ENCODE peak calls at places on chromosome 17, in eight cellular contexts. B is GM23248, E is Peyer's patch, K is uterus, G is heart right ventricle, X is adrenal gland, Y is colonic mucosa, V is HCT116. Q is an unnamed sample.

GRCh38 chr17:65320856-65321255 is 183.7 kb downstream of the RGS9 start:
- DNase-seq in B (no peak), E (no peak), K (no peak), G (no peak), X (no peak), Y (no peak), V (no peak), Q (no peak)

GRCh38 chr17:19747829-19748806 is at the start of gene ALDH3A1:
- DNase-seq in B (peak; percentile 76), E (no peak), K (no peak), G (no peak), X (no peak), Y (peak; percentile 62), V (no peak), Q (no peak)

GRCh38 chr17:9615486-9615885 is 29.8 kb upstream of the USP43 start:
- DNase-seq in B (no peak), E (no peak), K (no peak), G (no peak), X (no peak), Y (no peak), V (no peak), Q (no peak)

GRCh38 chr17:46136820-46137219 is 56.4 kb downstream of the KANSL1 start:
- DNase-seq in B (peak; percentile 13), E (no peak), K (no peak), G (no peak), X (no peak), Y (no peak), V (no peak), Q (no peak)

GRCh38 chr17:28554565-28554964 is 2.1 kb upstream of the UNC119 start:
- DNase-seq in B (no peak), E (no peak), K (no peak), G (no peak), X (no peak), Y (no peak), V (no peak), Q (no peak)

GRCh38 chr17:63685021-63685420 is 14.9 kb downstream of the LIMD2 start:
- DNase-seq in B (peak; percentile 20), E (no peak), K (no peak), G (no peak), X (peak; percentile 69), Y (no peak), V (no peak), Q (no peak)

GRCh38 chr17:38674013-38674748 is 576 bp downstream of the EPOP start:
- DNase-seq in B (peak; percentile 59), E (peak; percentile 18), K (peak; percentile 22), G (peak; percentile 25), X (no peak), Y (no peak), V (no peak), Q (no peak)

GRCh38 chr17:8610558-8610957 is 20.0 kb downstream of the MYH10 start:
- DNase-seq in B (no peak), E (no peak), K (no peak), G (no peak), X (no peak), Y (no peak), V (no peak), Q (no peak)

GRCh38 chr17:64202683-64203430 is 60.2 kb downstream of the TEX2 start:
- DNase-seq in B (peak; percentile 90), E (no peak), K (no peak), G (no peak), X (peak; percentile 74), Y (no peak), V (no peak), Q (no peak)

GRCh38 chr17:60410001-60410400 is 12.3 kb upstream of the CHCT1 start:
- DNase-seq in B (no peak), E (no peak), K (no peak), G (no peak), X (no peak), Y (no peak), V (no peak), Q (no peak)

GRCh38 chr17:31491794-31492171 is 100.3 kb downstream of the RAB11FIP4 start:
- DNase-seq in B (no peak), E (peak; percentile 70), K (no peak), G (no peak), X (no peak), Y (no peak), V (no peak), Q (no peak)
- H3K4me3 ChIP-seq in B (no peak overlapping the region), E (no peak overlapping the region), K (no peak overlapping the region), G (no peak overlapping the region), X (no peak overlapping the region), Y (no peak overlapping the region), V (no peak overlapping the region), Q (no peak overlapping the region)

GRCh38 chr17:49315551-49315951 is 46.5 kb downstream of the ZNF652 start:
- DNase-seq in B (peak; percentile 96), E (peak; percentile 72), K (peak; percentile 62), G (peak; percentile 43), X (peak; percentile 92), Y (peak; percentile 80), V (peak; percentile 79), Q (peak; percentile 81)
- H3K27ac ChIP-seq in B (peak overlapping the region; percentile 35), E (no peak overlapping the region), K (peak overlapping the region; percentile 41), G (no peak overlapping the region), X (peak overlapping the region; percentile 2), Y (no peak overlapping the region), V (no peak overlapping the region), Q (no peak overlapping the region)

DNA sequence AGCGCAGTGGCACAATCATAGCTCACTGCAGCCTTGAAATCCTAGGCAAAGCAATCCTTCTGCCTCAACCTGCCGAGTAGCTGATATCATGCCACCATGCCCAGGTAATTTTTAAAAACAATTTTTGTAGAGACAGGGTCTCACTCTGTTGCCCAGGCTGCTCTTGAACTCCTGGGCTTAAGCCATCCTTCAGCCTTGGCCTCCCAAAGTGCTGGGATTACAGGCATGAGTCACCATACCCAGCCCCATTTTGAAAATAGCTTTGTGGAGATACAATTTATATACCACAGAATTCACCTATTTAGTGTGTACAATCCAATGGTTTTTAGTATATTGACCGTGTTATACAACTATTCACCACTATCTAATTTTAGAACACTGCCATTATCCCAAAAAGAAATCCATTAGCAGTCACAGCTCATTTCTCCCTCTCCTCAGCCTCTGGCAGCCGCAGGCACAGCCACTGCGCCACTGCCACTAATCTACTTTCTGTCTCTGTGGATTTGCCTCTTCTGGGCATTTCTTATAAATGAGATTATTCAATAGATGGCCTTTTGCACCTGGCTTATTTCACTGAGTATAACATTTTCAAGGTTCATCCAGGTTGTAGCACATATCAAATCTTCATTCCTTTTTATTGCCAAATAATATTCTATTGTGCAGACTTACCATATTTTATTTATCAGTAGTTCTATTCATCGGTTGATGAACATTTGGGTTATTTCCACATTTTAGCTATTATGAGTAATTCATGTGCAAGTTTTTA is 6.5 kb downstream of the RNF157 start:
- DNase-seq in B (no peak), E (no peak), K (no peak), G (no peak), X (peak; percentile 27), Y (no peak), V (no peak), Q (no peak)
- H3K4me3 ChIP-seq in B (no peak overlapping the region), E (no peak overlapping the region), K (no peak overlapping the region), G (no peak overlapping the region), X (no peak overlapping the region), Y (no peak overlapping the region), V (no peak overlapping the region), Q (no peak overlapping the region)

GRCh38 chr17:80385046-80385445 is 29.9 kb upstream of the ENDOV start:
- DNase-seq in B (no peak), E (no peak), K (no peak), G (no peak), X (peak; percentile 49), Y (no peak), V (no peak), Q (no peak)
- H3K27ac ChIP-seq in B (no peak overlapping the region), E (no peak overlapping the region), K (no peak overlapping the region), G (no peak overlapping the region), X (no peak overlapping the region), Y (no peak overlapping the region), V (no peak overlapping the region), Q (no peak overlapping the region)

GRCh38 chr17:48588519-48588918 is 1.5 kb downstream of the HOXB3 start:
- DNase-seq in B (peak; percentile 28), E (no peak), K (no peak), G (no peak), X (no peak), Y (no peak), V (no peak), Q (no peak)

GRCh38 chr17:48589831-48590602 is at the start of gene HOXB3:
- DNase-seq in B (no peak), E (no peak), K (peak; percentile 51), G (no peak), X (no peak), Y (no peak), V (no peak), Q (no peak)

GRCh38 chr17:48588074-48588415 is 2.0 kb downstream of the HOXB3 start:
- DNase-seq in B (no peak), E (no peak), K (no peak), G (no peak), X (no peak), Y (no peak), V (no peak), Q (no peak)

GRCh38 chr17:48590603-48591161 is 641 bp upstream of the HOXB3 start:
- DNase-seq in B (no peak), E (no peak), K (no peak), G (no peak), X (no peak), Y (no peak), V (no peak), Q (no peak)

DNA sequence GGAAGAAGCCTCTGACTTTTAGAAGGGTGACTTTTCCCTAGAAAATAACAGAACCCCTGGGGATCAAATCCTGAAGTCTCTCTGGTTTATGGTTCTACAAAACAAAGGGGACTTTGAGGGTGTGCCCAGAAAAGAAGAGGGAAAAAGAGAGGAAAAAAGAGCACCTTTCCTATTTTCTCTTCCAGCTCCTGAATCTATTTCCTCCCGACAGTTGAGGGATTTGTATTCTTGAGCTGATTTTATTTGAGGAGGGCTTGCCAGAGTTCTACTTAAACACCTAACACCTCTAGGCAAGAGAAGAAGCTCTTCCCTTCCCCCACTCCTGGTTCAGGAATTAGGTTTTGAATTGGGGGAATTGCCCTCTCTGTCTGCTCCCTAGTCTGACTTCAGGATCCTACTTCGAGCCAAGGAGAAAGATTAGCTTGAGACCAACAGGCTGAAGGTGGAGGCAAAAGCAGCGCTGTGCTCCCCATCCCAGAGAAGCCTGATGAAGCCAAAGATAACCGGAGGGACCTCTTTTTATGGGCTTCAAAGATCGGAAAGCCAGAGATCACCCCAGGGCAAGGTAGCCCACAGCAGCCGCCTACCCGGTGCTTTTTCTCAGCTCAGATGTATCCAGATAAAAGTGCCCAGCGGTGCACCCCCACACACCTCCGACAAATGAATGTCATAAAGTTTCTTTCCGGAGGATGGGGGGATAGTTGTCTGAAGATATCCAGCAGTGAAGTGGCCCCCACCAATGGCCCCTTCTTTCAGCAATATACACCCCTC is 796 bp downstream of the HOXB3 start:
- DNase-seq in B (no peak), E (no peak), K (no peak), G (no peak), X (no peak), Y (no peak), V (no peak), Q (no peak)
- H3K4me3 ChIP-seq in B (no peak overlapping the region), E (no peak overlapping the region), K (peak overlapping the region; percentile 27), G (no peak overlapping the region), X (no peak overlapping the region), Y (peak overlapping the region; percentile 5), V (no peak overlapping the region), Q (no peak overlapping the region)

GRCh38 chr17:57677858-57678257 is 67.2 kb downstream of the CCDC182 start:
- DNase-seq in B (no peak), E (no peak), K (no peak), G (no peak), X (peak; percentile 42), Y (peak; percentile 7), V (no peak), Q (peak; percentile 21)
- H3K27ac ChIP-seq in B (no peak overlapping the region), E (no peak overlapping the region), K (no peak overlapping the region), G (no peak overlapping the region), X (no peak overlapping the region), Y (no peak overlapping the region), V (no peak overlapping the region), Q (no peak overlapping the region)